ENCODE peak calls at places on chromosomes 5 and 9, in four cellular contexts. One of them, this sample, is unnamed.

GRCh38 chr5:156654444-156654843 is 195.7 kb upstream of the PPP1R2B start:
- DNase-seq in K562: no peak
- DNase-seq in HL-60: no peak
- DNase-seq in GM12878: no peak
- DNase-seq in this sample: no peak

GRCh38 chr9:136026266-136026942 is 65.2 kb upstream of the UBAC1 start:
- DNase-seq in K562: no peak
- DNase-seq in HL-60: no peak
- DNase-seq in GM12878: no peak
- DNase-seq in this sample: no peak

GRCh38 chr5:125313555-125313954 is 567.1 kb upstream of the ZNF608 start:
- DNase-seq in K562: no peak
- DNase-seq in HL-60: no peak
- DNase-seq in GM12878: no peak
- DNase-seq in this sample: no peak

GRCh38 chr5:38433160-38433861 is 123.1 kb downstream of the LIFR start:
- DNase-seq in K562: no peak
- DNase-seq in HL-60: no peak
- DNase-seq in GM12878: no peak
- DNase-seq in this sample: no peak

GRCh38 chr5:54363669-54364068 is 53.3 kb upstream of the ARL15 start:
- DNase-seq in K562: no peak
- DNase-seq in HL-60: no peak
- DNase-seq in GM12878: no peak
- DNase-seq in this sample: no peak

GRCh38 chr5:126680215-126680817 is 79.6 kb downstream of the PHAX start:
- DNase-seq in K562: peak; percentile 77
- DNase-seq in HL-60: no peak
- DNase-seq in GM12878: peak; percentile 63
- DNase-seq in this sample: no peak

GRCh38 chr9:105950448-105950847 is 256.1 kb downstream of the TMEM38B start:
- DNase-seq in K562: no peak
- DNase-seq in HL-60: no peak
- DNase-seq in GM12878: no peak
- DNase-seq in this sample: no peak

GRCh38 chr5:60703944-60704343 is 4.0 kb upstream of the DEPDC1B start:
- DNase-seq in K562: no peak
- DNase-seq in HL-60: no peak
- DNase-seq in GM12878: no peak
- DNase-seq in this sample: no peak

GRCh38 chr9:110900917-110901316 is 137.4 kb downstream of the LPAR1 start:
- DNase-seq in K562: no peak
- DNase-seq in HL-60: no peak
- DNase-seq in GM12878: no peak
- DNase-seq in this sample: no peak

GRCh38 chr5:6660704-6661103 is 27.5 kb downstream of the SRD5A1 start:
- DNase-seq in K562: no peak
- DNase-seq in HL-60: no peak
- DNase-seq in GM12878: no peak
- DNase-seq in this sample: no peak

GRCh38 chr5:168590666-168591065 is 11.5 kb upstream of the PANK3 start:
- DNase-seq in K562: no peak
- DNase-seq in HL-60: no peak
- DNase-seq in GM12878: no peak
- DNase-seq in this sample: no peak

GRCh38 chr9:2267171-2267740 is 252.1 kb downstream of the SMARCA2 start:
- DNase-seq in K562: no peak
- DNase-seq in HL-60: no peak
- DNase-seq in GM12878: no peak
- DNase-seq in this sample: no peak

GRCh38 chr5:151096001-151096373 is 15.2 kb upstream of the TNIP1 start:
- DNase-seq in K562: no peak
- DNase-seq in HL-60: no peak
- DNase-seq in GM12878: no peak
- DNase-seq in this sample: no peak

GRCh38 chr5:151094861-151095260 is 14.0 kb upstream of the TNIP1 start:
- DNase-seq in K562: no peak
- DNase-seq in HL-60: no peak
- DNase-seq in GM12878: no peak
- DNase-seq in this sample: no peak

GRCh38 chr5:151094054-151094858 is 13.4 kb upstream of the TNIP1 start:
- DNase-seq in K562: no peak
- DNase-seq in HL-60: no peak
- DNase-seq in GM12878: no peak
- DNase-seq in this sample: no peak

GRCh38 chr5:151097081-151097480 is 16.2 kb upstream of the TNIP1 start:
- DNase-seq in K562: no peak
- DNase-seq in HL-60: peak; percentile 79
- DNase-seq in GM12878: no peak
- DNase-seq in this sample: no peak

GRCh38 chr5:151095341-151096000 is 14.6 kb upstream of the TNIP1 start:
- DNase-seq in K562: no peak
- DNase-seq in HL-60: no peak
- DNase-seq in GM12878: no peak
- DNase-seq in this sample: no peak
- TF ChIP-seq SPI1 in K562: no peak
- TF ChIP-seq SPI1 in HL-60: no peak
- TF ChIP-seq SPI1 in GM12878: no peak
- TF ChIP-seq SPI1 in this sample: no peak

GRCh38 chr5:89123607-89124006 is 240.6 kb upstream of the MEF2C start:
- DNase-seq in K562: no peak
- DNase-seq in HL-60: no peak
- DNase-seq in GM12878: no peak
- DNase-seq in this sample: no peak
- TF ChIP-seq SPI1 in K562: no peak
- TF ChIP-seq SPI1 in HL-60: no peak
- TF ChIP-seq SPI1 in GM12878: no peak
- TF ChIP-seq SPI1 in this sample: no peak

GRCh38 chr5:1294839-1295649 is at the start of gene TERT:
- DNase-seq in K562: peak; percentile 72
- DNase-seq in HL-60: peak; percentile 63
- DNase-seq in GM12878: no peak
- DNase-seq in this sample: no peak
- TF ChIP-seq SPI1 in K562: no peak
- TF ChIP-seq SPI1 in HL-60: no peak
- TF ChIP-seq SPI1 in GM12878: no peak
- TF ChIP-seq SPI1 in this sample: no peak

GRCh38 chr9:18791074-18791473 is 241.9 kb downstream of the SAXO1 start:
- DNase-seq in K562: peak; percentile 27
- DNase-seq in HL-60: no peak
- DNase-seq in GM12878: no peak
- DNase-seq in this sample: no peak
- TF ChIP-seq SPI1 in K562: no peak
- TF ChIP-seq SPI1 in HL-60: no peak
- TF ChIP-seq SPI1 in GM12878: no peak
- TF ChIP-seq SPI1 in this sample: no peak